ENCODE peak calls at places on chromosomes 11 and 22, in four cellular contexts. H, C, J and E are unnamed samples.

GRCh38 chr11:2271077-2271326 is 614 bp upstream of the ASCL2 start:
- DNase-seq in J (peak), C (no peak), H (peak), E (no peak)

GRCh38 chr22:50577987-50578775 is at the start of gene CPT1B:
- DNase-seq in C (no peak), H (no peak), J (no peak), E (no peak)

GRCh38 chr22:20949698-20950183 is 17.3 kb upstream of the AIFM3 start:
- DNase-seq in C (no peak), H (no peak), J (no peak), E (no peak)

GRCh38 chr11:128503231-128503991 is 83.9 kb downstream of the ETS1 start:
- DNase-seq in C (no peak), H (no peak), J (no peak), E (no peak)

GRCh38 chr11:12287374-12288211 is 89.8 kb upstream of the PARVA start:
- DNase-seq in H (peak), J (no peak), C (peak), E (peak)

GRCh38 chr22:39239561-39240423 is 5.0 kb downstream of the PDGFB start:
- DNase-seq in J (peak), C (no peak), H (peak), E (no peak)

GRCh38 chr11:13008625-13009475 is at the start of gene RASSF10:
- DNase-seq in C (no peak), J (peak), H (peak), E (no peak)

GRCh38 chr22:27682438-27682837 is 119.1 kb downstream of the MN1 start:
- DNase-seq in J (no peak), C (no peak), H (no peak), E (no peak)

GRCh38 chr11:73359341-73359740 is 16.9 kb upstream of the RELT start:
- DNase-seq in H (no peak), J (no peak), C (no peak), E (no peak)

GRCh38 chr11:60211206-60211605 is 28.3 kb upstream of the MS4A6A start:
- DNase-seq in C (no peak), H (no peak), J (no peak), E (no peak)

GRCh38 chr11:41102471-41102870 is 357.0 kb downstream of the LRRC4C start:
- DNase-seq in J (no peak), C (no peak), H (no peak), E (no peak)

GRCh38 chr11:69450064-69450856 is 31.2 kb upstream of the LINC01488 start:
- DNase-seq in C (no peak), J (no peak), H (no peak), E (no peak)

GRCh38 chr11:80638296-80638695 is 1197.5 kb upstream of the TENM4 start:
- DNase-seq in C (no peak), J (no peak), H (no peak), E (no peak)

GRCh38 chr11:61091373-61092279 is 10.7 kb upstream of the CD5 start:
- DNase-seq in C (no peak), J (no peak), H (no peak), E (no peak)

GRCh38 chr22:23752750-23753149 is 1.5 kb downstream of the VPREB3 start:
- DNase-seq in J (no peak), H (no peak), C (no peak), E (no peak)

GRCh38 chr22:43956805-43957463 is 1.7 kb downstream of the SAMM50 start:
- DNase-seq in J (no peak), H (no peak), C (no peak), E (no peak)

GRCh38 chr22:43956383-43956782 is 1.1 kb downstream of the SAMM50 start:
- DNase-seq in H (no peak), J (no peak), C (no peak), E (no peak)

GRCh38 chr22:43955883-43956286 is 643 bp downstream of the SAMM50 start:
- DNase-seq in J (no peak), C (no peak), H (no peak), E (no peak)

GRCh38 chr22:43953988-43954771 is 1.1 kb upstream of the SAMM50 start:
- DNase-seq in C (no peak), H (no peak), J (no peak), E (no peak)

DNA sequence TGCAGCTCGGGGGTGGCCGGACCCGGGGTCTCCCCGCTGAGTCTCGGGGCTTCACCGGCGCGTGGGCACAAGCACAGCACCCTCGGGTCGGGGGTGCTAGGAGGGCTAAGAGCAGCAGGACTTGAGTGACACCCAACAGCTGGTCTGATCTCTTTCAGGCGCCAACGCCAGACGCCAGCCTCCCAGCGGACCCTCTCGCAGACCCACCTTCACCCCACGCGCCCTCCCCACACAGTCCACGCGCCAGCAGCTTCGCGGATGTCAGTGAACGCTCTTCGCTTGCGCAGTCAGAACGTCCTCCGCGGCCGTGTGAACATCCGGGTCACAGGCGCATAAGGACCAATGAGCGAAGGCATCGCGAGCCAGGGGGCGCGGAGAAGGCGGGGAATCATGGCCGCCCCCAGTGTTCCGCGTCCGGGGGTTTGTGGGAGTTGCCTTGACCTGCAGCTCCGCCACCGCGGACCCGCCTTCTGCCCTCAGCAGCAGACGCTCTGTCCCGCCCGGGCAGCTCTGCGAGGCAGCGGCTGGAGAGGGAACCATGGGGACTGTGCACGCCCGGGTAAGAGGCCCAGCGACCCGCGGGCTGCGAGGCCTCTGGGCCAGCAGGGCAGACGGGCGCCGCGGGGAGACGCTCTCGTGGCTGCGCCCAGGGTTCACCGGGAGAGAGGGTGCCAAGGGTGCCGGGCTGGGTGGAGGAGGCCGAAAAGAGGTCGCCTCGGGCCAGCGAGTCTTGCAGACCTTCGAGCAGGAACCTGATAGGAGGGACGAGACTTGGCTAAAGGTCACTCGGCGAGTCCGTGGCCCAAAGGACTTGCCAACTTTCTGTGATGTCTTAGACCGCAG is at the start of gene SAMM50:
- DNase-seq in C (peak), J (peak), H (peak), E (no peak)
- H3K27ac ChIP-seq in C (peak), J (peak), H (peak), E (peak)

GRCh38 chr11:37378989-37379388 is 781.0 kb upstream of the RAG2 start:
- DNase-seq in J (no peak), H (no peak), C (no peak), E (no peak)
- TF ChIP-seq POLR2AphosphoS5 in J (no peak), H (no peak), C (no peak), E (no peak)

GRCh38 chr11:44243086-44243485 is 66.9 kb downstream of the ALX4 start:
- DNase-seq in H (no peak), J (no peak), C (no peak), E (no peak)
- H3K27ac ChIP-seq in H (no peak), J (no peak), C (no peak), E (no peak)

GRCh38 chr11:118581057-118581456 is 8.8 kb downstream of the ARCN1 start:
- DNase-seq in H (no peak), C (no peak), J (no peak), E (no peak)
- TF ChIP-seq POLR2AphosphoS5 in H (no peak), C (no peak), J (no peak), E (peak)

GRCh38 chr11:65903068-65903481 is 2.9 kb upstream of the FOSL1 start:
- DNase-seq in H (no peak), J (no peak), C (peak), E (no peak)
- H3K27ac ChIP-seq in H (no peak), J (no peak), C (peak), E (no peak)

GRCh38 chr22:29016067-29016938 is 45.3 kb downstream of the C22orf31 start:
- DNase-seq in J (no peak), H (no peak), C (no peak), E (no peak)

GRCh38 chr22:29011868-29012428 is 49.7 kb downstream of the C22orf31 start:
- DNase-seq in C (no peak), J (no peak), H (no peak), E (no peak)

GRCh38 chr22:29012923-29013322 is 48.7 kb downstream of the C22orf31 start:
- DNase-seq in J (no peak), C (no peak), H (no peak), E (no peak)

GRCh38 chr22:29014301-29014700 is 47.3 kb downstream of the C22orf31 start:
- DNase-seq in C (no peak), H (no peak), J (no peak), E (no peak)

GRCh38 chr22:29014773-29015172 is 46.9 kb downstream of the C22orf31 start:
- DNase-seq in C (no peak), J (no peak), H (no peak), E (no peak)
- TF ChIP-seq POLR2AphosphoS5 in C (no peak), J (no peak), H (no peak), E (no peak)

DNA sequence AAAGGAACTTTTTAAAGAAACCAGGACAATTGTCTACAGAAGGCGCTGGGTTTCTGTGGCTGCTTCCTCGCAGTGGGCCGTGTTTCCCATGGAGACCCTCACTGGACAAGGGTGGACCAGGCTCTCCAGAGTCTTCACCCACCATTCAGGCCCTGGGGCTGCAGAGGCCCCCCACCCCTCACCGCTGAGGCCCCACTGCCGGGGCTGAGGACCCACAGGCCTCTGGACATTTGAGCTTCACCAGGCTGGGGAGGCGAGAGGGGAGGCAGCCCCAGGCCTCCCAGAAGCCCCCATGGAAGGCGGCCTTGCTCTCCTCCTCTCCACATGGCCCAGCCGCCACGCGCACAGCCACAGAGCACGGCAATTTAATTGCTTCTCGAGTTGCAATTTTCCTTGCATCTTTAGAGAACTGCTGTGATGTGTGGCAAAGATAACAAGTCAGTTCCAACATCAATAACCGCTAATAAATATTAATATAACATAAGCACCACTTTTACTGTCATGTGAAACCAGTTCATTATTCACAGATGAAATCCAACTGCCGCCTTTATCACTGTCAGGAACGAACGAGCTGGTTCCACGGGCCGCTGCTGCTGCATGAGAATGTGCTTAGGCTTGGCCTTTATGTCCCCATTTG is 81.0 kb downstream of the PHF21B start:
- DNase-seq in J (no peak), H (no peak), C (no peak), E (no peak)
- H3K27ac ChIP-seq in J (no peak), H (no peak), C (no peak), E (no peak)